ENCODE peak calls at places on chromosome 21, in six cellular contexts. I is T-helper 2 cell; B is stimulated activated CD4-positive, alpha-beta T cell treated with anti-CD3 and anti-CD28 coated beads, Interleukin-12 subunit alpha, Interleukin-12 subunit beta, amount 100 ng/mL, for 48 hours; N is progenitor cell of endocrine pancreas; W is amygdala; K is HFF-Myc. T is an unnamed sample.

GRCh38 chr21:35504277-35504676 is 455.2 kb upstream of the RUNX1 start:
- DNase-seq in B (no peak), I (no peak), N (no peak), W (no peak), K (no peak), T (no peak)

GRCh38 chr21:42833439-42833815 is 45.9 kb downstream of the WDR4 start:
- DNase-seq in W (no peak), B (peak; percentile 56), K (peak; percentile 16), I (no peak), N (no peak), T (no peak)

GRCh38 chr21:36402339-36402738 is 17.1 kb downstream of the CHAF1B start:
- DNase-seq in I (no peak), N (no peak), W (no peak), K (no peak), B (no peak), T (no peak)

GRCh38 chr21:42317341-42317741 is 2.1 kb upstream of the TFF3 start:
- DNase-seq in W (no peak), B (no peak), N (no peak), K (no peak), I (no peak), T (no peak)

GRCh38 chr21:45898781-45899180 is 82.8 kb upstream of the COL6A1 start:
- DNase-seq in K (no peak), B (no peak), W (no peak), N (no peak), I (no peak), T (no peak)

GRCh38 chr21:33268736-33269441 is 2.7 kb downstream of the IL10RB start:
- DNase-seq in B (no peak), K (no peak), W (no peak), N (no peak), I (no peak), T (no peak)

GRCh38 chr21:46130721-46131720 is 24.4 kb downstream of the FTCD start:
- DNase-seq in K (no peak), N (no peak), W (no peak), B (no peak), I (no peak), T (no peak)

GRCh38 chr21:16517380-16517779 is 787.6 kb downstream of the USP25 start:
- DNase-seq in B (no peak), K (no peak), W (no peak), N (no peak), I (no peak), T (no peak)

GRCh38 chr21:36773111-36773510 is 74.2 kb downstream of the SIM2 start:
- DNase-seq in B (no peak), N (no peak), I (no peak), W (peak; percentile 39), K (no peak), T (no peak)

GRCh38 chr21:33811147-33812024 is 104.2 kb downstream of the ATP5PO start:
- DNase-seq in K (no peak), B (no peak), W (no peak), I (no peak), N (no peak), T (no peak)

GRCh38 chr21:44952116-44952928 is 12.5 kb downstream of the SLX9 start:
- DNase-seq in K (no peak), W (no peak), N (no peak), I (no peak), B (no peak), T (no peak)

GRCh38 chr21:42171091-42172053 is 47.6 kb upstream of the ABCG1 start:
- DNase-seq in I (no peak), B (no peak), W (peak; percentile 47), K (no peak), N (no peak), T (no peak)

GRCh38 chr21:24514081-24514733 is 1093.1 kb downstream of the MRPL39 start:
- DNase-seq in N (no peak), K (no peak), W (no peak), I (no peak), B (no peak), T (no peak)

GRCh38 chr21:43210454-43211084 is 41.8 kb downstream of the CRYAA start:
- DNase-seq in N (peak; percentile 6), B (no peak), W (no peak), I (no peak), K (no peak), T (peak; percentile 1)

GRCh38 chr21:28580585-28580984 is 412.1 kb downstream of the LTN1 start:
- DNase-seq in K (no peak), N (no peak), W (no peak), I (no peak), B (no peak), T (no peak)

GRCh38 chr21:44438531-44439210 is 16.6 kb upstream of the LRRC3 start:
- DNase-seq in W (peak; percentile 15), N (no peak), K (no peak), B (no peak), I (no peak), T (no peak)

GRCh38 chr21:44382536-44382935 is 29.1 kb downstream of the TRPM2 start:
- DNase-seq in N (no peak), W (no peak), B (no peak), K (no peak), I (no peak), T (no peak)

GRCh38 chr21:43269461-43269860 is 100.7 kb downstream of the CRYAA start:
- DNase-seq in K (no peak), I (peak; percentile 13), B (peak; percentile 18), N (no peak), W (no peak), T (no peak)

GRCh38 chr21:36909423-36909822 is 57.0 kb downstream of the HLCS start:
- DNase-seq in I (no peak), N (no peak), B (no peak), K (no peak), W (no peak), T (no peak)

GRCh38 chr21:33396966-33397365 is 6.2 kb upstream of the IFNGR2 start:
- DNase-seq in W (no peak), I (no peak), K (no peak), B (no peak), N (no peak), T (no peak)

GRCh38 chr21:44083631-44084291 is 23.4 kb upstream of the PWP2 start:
- DNase-seq in W (no peak), I (peak; percentile 87), N (no peak), B (peak; percentile 52), K (no peak), T (no peak)

GRCh38 chr21:38800924-38801744 is 4.6 kb upstream of the ETS2 start:
- DNase-seq in I (no peak), K (no peak), N (no peak), B (no peak), W (no peak), T (no peak)

GRCh38 chr21:28174006-28174405 is 818.7 kb downstream of the LTN1 start:
- DNase-seq in W (no peak), N (no peak), K (no peak), I (no peak), B (no peak), T (no peak)

GRCh38 chr21:43331962-43332458 is 94.9 kb downstream of the SIK1 start:
- DNase-seq in N (no peak), B (no peak), I (no peak), K (no peak), W (peak; percentile 66), T (peak; percentile 58)

GRCh38 chr21:43921602-43921978 is 56.6 kb downstream of the AGPAT3 start:
- DNase-seq in I (peak; percentile 25), W (no peak), K (no peak), B (no peak), N (no peak), T (no peak)

GRCh38 chr21:15309022-15309590 is 244.3 kb upstream of the NRIP1 start:
- DNase-seq in B (no peak), I (no peak), W (no peak), N (no peak), K (no peak), T (no peak)

GRCh38 chr21:18178509-18178908 is 66.1 kb upstream of the CHODL start:
- DNase-seq in I (no peak), W (no peak), K (no peak), B (no peak), N (no peak), T (no peak)

GRCh38 chr21:45989355-45990048 is 7.9 kb downstream of the COL6A1 start:
- DNase-seq in I (no peak), N (no peak), B (no peak), W (no peak), K (no peak), T (peak; percentile 11)

GRCh38 chr21:17513214-17514123 is 626 bp downstream of the CXADR start:
- DNase-seq in I (no peak), W (peak; percentile 25), K (no peak), N (no peak), B (peak; percentile 3), T (no peak)

GRCh38 chr21:42260121-42260520 is 41.2 kb downstream of the ABCG1 start:
- DNase-seq in N (no peak), I (no peak), W (no peak), B (no peak), K (no peak), T (no peak)

GRCh38 chr21:43810505-43811261 is 21.3 kb downstream of the RRP1 start:
- DNase-seq in B (peak; percentile 98), K (peak; percentile 21), N (peak; percentile 97), W (peak; percentile 78), I (peak; percentile 62), T (peak; percentile 84)

GRCh38 chr21:44517175-44517899 is 22.7 kb downstream of the KRTAP10-1 start:
- DNase-seq in W (peak; percentile 64), K (no peak), I (no peak), N (no peak), B (no peak), T (no peak)

GRCh38 chr21:43893536-43894205 is 28.6 kb downstream of the AGPAT3 start:
- DNase-seq in W (no peak), K (no peak), N (no peak), B (peak; percentile 30), I (no peak), T (no peak)

GRCh38 chr21:41663805-41664788 is 102.8 kb downstream of the RIPK4 start:
- DNase-seq in N (no peak), B (no peak), W (no peak), K (no peak), I (no peak), T (no peak)

GRCh38 chr21:35324372-35325220 is 275.5 kb upstream of the RUNX1 start:
- DNase-seq in N (no peak), W (no peak), I (no peak), K (peak; percentile 30), B (no peak), T (peak; percentile 30)

T was measured in tibial nerve.